ENCODE peak calls at places on chromosomes 5 and 9, in eight cellular contexts. O, P, B, U, H, C, V and M are unnamed samples.

GRCh38 chr9:8074645-8075044 is 275.1 kb upstream of the DMAC1 start:
- DNase-seq in P (no peak), U (no peak), O (no peak), H (no peak), B (no peak), C (no peak), V (no peak), M (no peak)

GRCh38 chr5:31218978-31219377 is 25.5 kb downstream of the CDH6 start:
- DNase-seq in U (no peak), H (no peak), B (no peak), O (no peak), P (no peak), V (no peak), C (no peak), M (no peak)

GRCh38 chr9:69149321-69149807 is 24.7 kb upstream of the TJP2 start:
- DNase-seq in C (no peak), V (no peak), P (no peak), H (peak), B (peak), U (no peak), O (no peak), M (peak)

GRCh38 chr5:592158-592557 is 20.0 kb upstream of the CEP72 start:
- DNase-seq in H (no peak), P (no peak), U (no peak), O (peak), V (no peak), C (peak), B (no peak), M (no peak)

GRCh38 chr5:115961413-115962238 is 649 bp upstream of the LVRN start:
- DNase-seq in C (peak), O (no peak), H (no peak), B (no peak), U (no peak), P (no peak), V (peak), M (no peak)

GRCh38 chr9:37902804-37903580 is 935 bp downstream of the SLC25A51 start:
- DNase-seq in H (no peak), B (peak), U (no peak), C (peak), P (peak), V (no peak), O (no peak), M (no peak)

GRCh38 chr5:56142620-56143431 is 90.3 kb downstream of the ANKRD55 start:
- DNase-seq in P (peak), V (no peak), O (no peak), U (peak), C (no peak), B (no peak), H (no peak), M (no peak)

GRCh38 chr5:16994576-16994975 is 58.5 kb upstream of the MYO10 start:
- DNase-seq in B (no peak), H (no peak), P (no peak), V (no peak), U (no peak), O (no peak), C (no peak), M (no peak)

GRCh38 chr5:121315786-121316185 is 535.9 kb upstream of the FTMT start:
- DNase-seq in C (no peak), O (no peak), B (no peak), V (no peak), P (no peak), U (peak), H (no peak), M (no peak)

GRCh38 chr9:73132034-73132776 is 19.5 kb upstream of the ANXA1 start:
- DNase-seq in C (peak), B (peak), P (peak), H (no peak), U (peak), O (no peak), V (peak), M (peak)

GRCh38 chr9:137321726-137322361 is 19.8 kb upstream of the NRARP start:
- DNase-seq in P (no peak), O (no peak), C (no peak), B (no peak), V (no peak), H (no peak), U (no peak), M (no peak)

GRCh38 chr5:181218795-181219124 is 4.3 kb upstream of the TRIM41 start:
- DNase-seq in U (no peak), P (no peak), B (peak), O (no peak), C (no peak), V (no peak), H (no peak), M (no peak)

GRCh38 chr9:97518909-97519307 is 17.4 kb downstream of the TMOD1 start:
- DNase-seq in P (peak), C (no peak), B (peak), O (no peak), V (peak), U (peak), H (peak), M (no peak)

GRCh38 chr9:2234371-2234893 is 219.3 kb downstream of the SMARCA2 start:
- DNase-seq in H (no peak), C (no peak), U (no peak), P (no peak), O (no peak), V (no peak), B (peak), M (no peak)

GRCh38 chr5:1540166-1540565 is 16.4 kb upstream of the LPCAT1 start:
- DNase-seq in U (no peak), C (peak), O (peak), H (no peak), P (no peak), B (no peak), V (peak), M (no peak)

GRCh38 chr5:120817044-120817985 is 353.2 kb downstream of the PRR16 start:
- DNase-seq in P (no peak), H (no peak), U (peak), V (no peak), C (no peak), O (no peak), B (peak), M (peak)

GRCh38 chr5:121053055-121053985 is 589.2 kb downstream of the PRR16 start:
- DNase-seq in C (no peak), P (no peak), O (no peak), B (peak), H (no peak), U (no peak), V (no peak), M (no peak)

GRCh38 chr5:29161897-29162296 is 2031.6 kb upstream of the CDH6 start:
- DNase-seq in V (no peak), B (no peak), U (no peak), C (no peak), P (no peak), O (no peak), H (no peak), M (no peak)

GRCh38 chr5:116130471-116130870 is 45.6 kb downstream of the COMMD10 start:
- DNase-seq in C (no peak), V (no peak), U (no peak), O (no peak), P (no peak), H (peak), B (peak), M (no peak)

GRCh38 chr9:120435066-120435465 is 144.9 kb downstream of the CDK5RAP2 start:
- DNase-seq in U (no peak), O (no peak), P (no peak), B (peak), V (no peak), C (no peak), H (no peak), M (no peak)

GRCh38 chr9:32525506-32525905 is 490 bp downstream of the RIGI start:
- DNase-seq in U (no peak), H (no peak), V (no peak), O (no peak), B (peak), P (no peak), C (no peak), M (no peak)

GRCh38 chr5:132762246-132763000 is 14.6 kb downstream of the SEPTIN8 start:
- DNase-seq in V (no peak), C (peak), B (no peak), U (no peak), H (no peak), P (no peak), O (no peak), M (no peak)

GRCh38 chr5:179311581-179311980 is 33.7 kb downstream of the ADAMTS2 start:
- DNase-seq in V (peak), B (no peak), C (peak), P (no peak), O (peak), U (no peak), H (no peak), M (no peak)

GRCh38 chr5:127355342-127355741 is 64.7 kb downstream of the MEGF10 start:
- DNase-seq in V (no peak), C (no peak), U (no peak), H (no peak), P (no peak), B (no peak), O (no peak), M (no peak)

GRCh38 chr9:18215626-18216025 is 258.3 kb upstream of the ADAMTSL1 start:
- DNase-seq in C (no peak), H (no peak), B (no peak), P (no peak), V (no peak), U (no peak), O (no peak), M (no peak)

GRCh38 chr5:131932235-131932634 is 13.2 kb downstream of the MEIKIN start:
- DNase-seq in H (no peak), B (no peak), P (no peak), V (no peak), U (no peak), O (no peak), C (no peak), M (no peak)

GRCh38 chr9:120937596-120937995 is 11.0 kb upstream of the TRAF1 start:
- DNase-seq in C (no peak), O (no peak), V (no peak), B (peak), P (no peak), U (no peak), H (no peak), M (no peak)

GRCh38 chr9:126705311-126705766 is 91.6 kb downstream of the LMX1B start:
- DNase-seq in H (no peak), P (peak), V (peak), O (no peak), B (peak), U (peak), C (peak), M (peak)

GRCh38 chr5:116273458-116274242 is 188.8 kb downstream of the COMMD10 start:
- DNase-seq in U (no peak), C (no peak), V (no peak), B (peak), P (no peak), H (no peak), O (no peak), M (no peak)

GRCh38 chr5:89338935-89339334 is 456.0 kb upstream of the MEF2C start:
- DNase-seq in V (no peak), C (no peak), U (no peak), P (no peak), H (peak), B (peak), O (no peak), M (no peak)

GRCh38 chr9:33813712-33814641 is 3.0 kb upstream of the UBE2R2 start:
- DNase-seq in P (peak), V (no peak), C (peak), O (no peak), H (no peak), B (peak), U (peak), M (no peak)

GRCh38 chr9:98516897-98517503 is 191.7 kb downstream of the GABBR2 start:
- DNase-seq in B (no peak), P (no peak), V (no peak), U (no peak), C (no peak), O (no peak), H (no peak), M (no peak)

GRCh38 chr9:86034863-86035734 is 64.3 kb downstream of the GOLM1 start:
- DNase-seq in C (no peak), H (no peak), O (no peak), B (peak), P (peak), V (no peak), U (peak), M (peak)

DNA sequence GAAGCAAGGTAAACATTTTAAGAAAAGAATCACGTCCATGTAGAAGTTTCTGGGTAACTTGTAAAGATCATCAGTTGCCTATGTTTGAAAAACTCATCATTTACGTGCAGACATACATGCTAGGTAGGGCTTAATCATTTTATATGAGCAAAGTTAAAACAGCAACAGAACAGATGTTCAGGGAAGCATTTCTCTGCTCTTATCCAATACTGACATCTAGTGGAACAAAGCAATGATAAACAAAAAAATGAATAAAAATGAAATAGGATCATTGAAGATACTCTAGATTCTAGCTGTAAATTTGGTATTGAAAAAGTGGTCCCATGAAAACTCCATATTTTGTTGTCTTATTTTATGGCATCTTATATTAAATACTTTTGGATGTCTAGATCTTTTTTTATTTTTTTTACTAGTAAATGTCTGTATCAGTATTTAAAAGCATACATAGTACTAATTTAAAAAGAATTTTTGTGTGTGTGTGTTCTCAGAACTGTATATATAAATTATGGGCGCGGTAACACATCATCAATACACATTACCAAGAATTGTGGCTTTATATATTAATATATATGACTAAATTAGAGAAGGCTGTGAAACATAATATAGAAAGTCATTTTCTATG is 1050.2 kb downstream of the CDH12 start:
- DNase-seq in U (no peak), B (peak), H (no peak), V (no peak), O (no peak), C (no peak), P (peak), M (no peak)
- TF ChIP-seq CTCF in U (peak), B (peak), H (peak), V (peak), O (peak), C (no peak), P (peak), M (peak)

GRCh38 chr9:95193067-95193466 is 124.4 kb downstream of the FANCC start:
- DNase-seq in H (no peak), C (no peak), O (no peak), B (no peak), V (no peak), P (no peak), U (no peak), M (no peak)
- TF ChIP-seq CTCF in H (no peak), C (no peak), O (peak), B (no peak), V (no peak), P (no peak), U (no peak), M (no peak)

GRCh38 chr5:129400395-129400983 is 59.6 kb upstream of the ADAMTS19 start:
- DNase-seq in O (no peak), B (peak), U (no peak), P (peak), V (no peak), H (no peak), C (no peak), M (no peak)
- TF ChIP-seq CTCF in O (peak), B (peak), U (peak), P (peak), V (peak), H (no peak), C (no peak), M (peak)

GRCh38 chr9:15622596-15622995 is 69.8 kb downstream of the CCDC171 start:
- DNase-seq in O (no peak), U (no peak), P (no peak), B (peak), V (no peak), H (no peak), C (no peak), M (no peak)
- TF ChIP-seq CTCF in O (peak), U (no peak), P (peak), B (peak), V (no peak), H (peak), C (no peak), M (peak)

DNA sequence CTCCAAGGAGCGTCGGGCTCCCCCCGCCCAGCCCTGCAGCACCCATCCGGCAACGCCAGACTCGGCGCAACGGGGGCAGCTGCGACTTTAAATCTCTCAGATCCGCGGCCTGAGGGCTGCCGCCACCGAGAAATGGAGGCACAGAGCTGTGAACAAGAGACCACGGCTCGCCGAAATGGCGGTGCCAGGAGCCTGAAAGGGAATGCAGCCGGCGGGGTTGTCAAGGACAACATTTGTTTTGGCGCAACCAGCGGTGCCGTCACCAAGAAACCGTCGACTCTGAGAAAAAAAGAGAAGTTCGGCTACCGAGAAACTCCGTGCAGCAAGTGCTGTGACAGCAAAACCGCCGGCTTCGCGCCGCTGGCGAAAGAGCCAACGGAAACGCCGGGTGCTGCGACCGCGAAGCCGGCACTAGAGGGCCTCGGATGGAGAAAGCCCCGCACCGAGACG is 2.1 kb upstream of the ANXA2R start:
- DNase-seq in P (no peak), O (no peak), U (peak), C (no peak), B (peak), V (peak), H (no peak), M (peak)
- TF ChIP-seq CTCF in P (peak), O (peak), U (no peak), C (no peak), B (no peak), V (peak), H (peak), M (no peak)

DNA sequence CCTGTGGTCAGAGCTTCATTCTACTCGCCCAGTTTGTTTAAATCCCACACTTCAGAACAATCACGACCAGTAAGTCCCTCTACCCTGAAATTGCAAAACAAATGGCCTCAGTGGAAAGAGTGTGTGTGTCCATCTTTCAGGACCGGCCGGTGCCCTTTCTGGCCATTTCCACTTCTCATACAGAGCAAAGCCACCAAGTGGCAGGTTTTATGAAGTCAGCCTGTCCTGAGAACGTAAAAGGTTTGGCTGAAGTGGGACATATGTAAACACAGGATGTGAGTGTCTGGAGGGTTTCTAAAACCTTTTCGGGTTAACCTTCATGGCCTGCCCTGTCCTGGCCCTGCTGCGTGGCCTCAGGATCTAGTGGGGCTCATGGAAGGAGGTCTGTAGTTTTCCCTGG is 24.7 kb downstream of the NXNL2 start:
- DNase-seq in O (no peak), V (no peak), B (peak), P (no peak), C (no peak), H (no peak), U (no peak), M (no peak)
- TF ChIP-seq CTCF in O (peak), V (no peak), B (peak), P (no peak), C (no peak), H (peak), U (no peak), M (no peak)

GRCh38 chr5:61298580-61298979 is 33.5 kb upstream of the ZSWIM6 start:
- DNase-seq in H (no peak), C (no peak), O (no peak), V (no peak), P (no peak), B (peak), U (no peak), M (no peak)

GRCh38 chr5:61299254-61299653 is 32.8 kb upstream of the ZSWIM6 start:
- DNase-seq in H (no peak), U (no peak), B (peak), C (no peak), V (no peak), O (no peak), P (peak), M (no peak)

GRCh38 chr5:61301820-61302563 is 30.1 kb upstream of the ZSWIM6 start:
- DNase-seq in P (peak), B (peak), U (peak), O (no peak), H (peak), V (peak), C (peak), M (no peak)

GRCh38 chr5:61303348-61303747 is 28.7 kb upstream of the ZSWIM6 start:
- DNase-seq in O (no peak), P (no peak), V (no peak), C (no peak), B (peak), H (no peak), U (no peak), M (no peak)

DNA sequence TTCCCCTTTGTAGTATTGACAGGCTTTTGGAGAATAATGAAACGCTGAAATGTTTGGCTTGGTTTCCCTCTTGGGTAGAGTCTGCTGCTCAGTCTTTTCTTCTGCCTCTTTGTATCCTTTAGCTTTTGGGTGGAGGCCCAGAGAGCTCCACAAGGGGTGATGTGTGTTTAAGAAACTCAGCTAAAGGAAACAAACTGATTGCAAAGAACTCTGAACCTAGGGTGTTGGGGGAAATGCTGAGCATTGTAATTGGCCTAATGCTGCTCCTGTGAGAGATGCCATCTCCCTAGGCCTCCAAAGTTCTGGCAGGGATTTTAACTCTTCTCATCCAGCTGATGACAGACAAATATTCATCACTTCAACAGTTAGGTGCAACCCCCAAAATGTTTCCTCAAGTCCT is 30.7 kb upstream of the ZSWIM6 start:
- DNase-seq in C (no peak), U (no peak), H (peak), O (no peak), V (no peak), B (peak), P (no peak), M (no peak)
- TF ChIP-seq CTCF in C (no peak), U (no peak), H (no peak), O (peak), V (no peak), B (peak), P (no peak), M (no peak)